ENCODE peak calls at places on chromosomes 3 and 15, in four cellular contexts. One of them, this sample, is unnamed.

GRCh38 chr15:25883860-25884259 is 20.7 kb upstream of the ATP10A start:
- DNase-seq in SK-N-SH: no peak
- DNase-seq in K562: no peak
- DNase-seq in GM12878: no peak
- DNase-seq in this sample: no peak

GRCh38 chr3:114093001-114093350 is 36.4 kb downstream of the QTRT2 start:
- DNase-seq in SK-N-SH: no peak
- DNase-seq in K562: no peak
- DNase-seq in GM12878: no peak
- DNase-seq in this sample: no peak

GRCh38 chr3:148730676-148731075 is 33.0 kb downstream of the AGTR1 start:
- DNase-seq in SK-N-SH: no peak
- DNase-seq in K562: no peak
- DNase-seq in GM12878: no peak
- DNase-seq in this sample: no peak

GRCh38 chr3:128149632-128150031 is 3.6 kb upstream of the EEFSEC start:
- DNase-seq in SK-N-SH: no peak
- DNase-seq in K562: no peak
- DNase-seq in GM12878: no peak
- DNase-seq in this sample: no peak

GRCh38 chr15:93265046-93265658 is 176.1 kb upstream of the RGMA start:
- DNase-seq in SK-N-SH: no peak
- DNase-seq in K562: no peak
- DNase-seq in GM12878: no peak
- DNase-seq in this sample: no peak

GRCh38 chr3:117844676-117845075 is 1135.1 kb downstream of the TUSC7 start:
- DNase-seq in SK-N-SH: no peak
- DNase-seq in K562: no peak
- DNase-seq in GM12878: no peak
- DNase-seq in this sample: no peak

GRCh38 chr15:95600367-95600766 is 730.1 kb upstream of the NR2F2 start:
- DNase-seq in SK-N-SH: no peak
- DNase-seq in K562: no peak
- DNase-seq in GM12878: no peak
- DNase-seq in this sample: no peak

GRCh38 chr3:135760581-135760980 is 204.9 kb upstream of the PPP2R3A start:
- DNase-seq in SK-N-SH: no peak
- DNase-seq in K562: no peak
- DNase-seq in GM12878: no peak
- DNase-seq in this sample: no peak

GRCh38 chr15:65611888-65612615 is 1.1 kb upstream of the INTS14 start:
- DNase-seq in SK-N-SH: no peak
- DNase-seq in K562: peak
- DNase-seq in GM12878: no peak
- DNase-seq in this sample: no peak

GRCh38 chr3:43629741-43630140 is 7.9 kb upstream of the ANO10 start:
- DNase-seq in SK-N-SH: no peak
- DNase-seq in K562: no peak
- DNase-seq in GM12878: no peak
- DNase-seq in this sample: no peak

GRCh38 chr3:197761784-197762183 is 12.1 kb downstream of the FYTTD1 start:
- DNase-seq in SK-N-SH: no peak
- DNase-seq in K562: no peak
- DNase-seq in GM12878: no peak
- DNase-seq in this sample: no peak

GRCh38 chr3:144053121-144053520 is 81.5 kb downstream of the DIPK2A start:
- DNase-seq in SK-N-SH: no peak
- DNase-seq in K562: no peak
- DNase-seq in GM12878: no peak
- DNase-seq in this sample: no peak

GRCh38 chr15:42324308-42324707 is 35.0 kb upstream of the CAPN3 start:
- DNase-seq in SK-N-SH: no peak
- DNase-seq in K562: no peak
- DNase-seq in GM12878: no peak
- DNase-seq in this sample: no peak

GRCh38 chr3:21484323-21485154 is 266.5 kb downstream of the ZNF385D start:
- DNase-seq in SK-N-SH: peak
- DNase-seq in K562: peak
- DNase-seq in GM12878: peak
- DNase-seq in this sample: peak

GRCh38 chr15:42932833-42933515 is 12.4 kb upstream of the TTBK2 start:
- DNase-seq in SK-N-SH: no peak
- DNase-seq in K562: no peak
- DNase-seq in GM12878: no peak
- DNase-seq in this sample: no peak

GRCh38 chr3:195574497-195575304 is 9.0 kb downstream of the APOD start:
- DNase-seq in SK-N-SH: no peak
- DNase-seq in K562: no peak
- DNase-seq in GM12878: no peak
- DNase-seq in this sample: no peak

GRCh38 chr15:28128036-28128435 is 28.9 kb upstream of the OCA2 start:
- DNase-seq in SK-N-SH: no peak
- DNase-seq in K562: no peak
- DNase-seq in GM12878: no peak
- DNase-seq in this sample: no peak
- TF ChIP-seq USF1 in SK-N-SH: no peak
- TF ChIP-seq USF1 in K562: no peak
- TF ChIP-seq USF1 in GM12878: no peak
- TF ChIP-seq USF1 in this sample: no peak

GRCh38 chr3:122546151-122546550 is 17.9 kb downstream of the PARP9 start:
- DNase-seq in SK-N-SH: no peak
- DNase-seq in K562: no peak
- DNase-seq in GM12878: no peak
- DNase-seq in this sample: no peak
- TF ChIP-seq USF1 in SK-N-SH: no peak
- TF ChIP-seq USF1 in K562: no peak
- TF ChIP-seq USF1 in GM12878: no peak
- TF ChIP-seq USF1 in this sample: no peak

GRCh38 chr3:129386984-129387383 is 41.5 kb downstream of the EFCAB12 start:
- DNase-seq in SK-N-SH: no peak
- DNase-seq in K562: no peak
- DNase-seq in GM12878: no peak
- DNase-seq in this sample: no peak

GRCh38 chr3:129379582-129380358 is 48.7 kb downstream of the EFCAB12 start:
- DNase-seq in SK-N-SH: no peak
- DNase-seq in K562: no peak
- DNase-seq in GM12878: no peak
- DNase-seq in this sample: no peak

GRCh38 chr3:129384594-129385323 is 43.7 kb downstream of the EFCAB12 start:
- DNase-seq in SK-N-SH: no peak
- DNase-seq in K562: no peak
- DNase-seq in GM12878: no peak
- DNase-seq in this sample: no peak

GRCh38 chr3:129382366-129382765 is 46.1 kb downstream of the EFCAB12 start:
- DNase-seq in SK-N-SH: no peak
- DNase-seq in K562: no peak
- DNase-seq in GM12878: no peak
- DNase-seq in this sample: no peak

DNA sequence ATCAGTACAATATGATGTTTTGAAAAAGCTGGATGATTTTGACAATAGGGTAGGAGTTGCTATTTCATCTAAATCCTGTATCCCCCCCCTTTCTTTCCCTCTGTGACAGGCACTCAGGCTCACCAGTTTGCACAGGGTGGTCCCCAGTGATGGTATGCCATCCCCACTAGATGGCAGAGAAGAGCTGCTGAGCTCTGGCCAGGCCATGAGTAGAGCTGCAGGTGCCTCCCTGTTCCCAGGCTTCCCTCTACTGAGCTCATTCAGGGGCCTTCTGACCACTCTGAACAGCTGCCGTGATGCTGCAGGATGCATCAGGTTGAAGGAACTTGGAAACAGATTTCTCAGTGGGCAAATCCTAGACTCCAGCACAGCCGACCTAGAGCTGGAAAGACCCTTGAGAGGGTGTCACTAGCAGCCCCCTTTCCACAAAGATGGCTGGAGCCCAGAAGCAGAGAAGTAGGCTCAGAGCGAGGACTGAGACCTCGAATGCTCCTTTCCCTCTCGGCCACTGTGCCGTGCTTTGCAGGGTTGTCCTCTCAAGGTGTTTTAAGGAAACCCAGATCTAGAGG is 45.1 kb downstream of the EFCAB12 start:
- DNase-seq in SK-N-SH: peak
- DNase-seq in K562: peak
- DNase-seq in GM12878: no peak
- DNase-seq in this sample: peak
- TF ChIP-seq USF1 in SK-N-SH: no peak
- TF ChIP-seq USF1 in K562: no peak
- TF ChIP-seq USF1 in GM12878: no peak
- TF ChIP-seq USF1 in this sample: no peak

DNA sequence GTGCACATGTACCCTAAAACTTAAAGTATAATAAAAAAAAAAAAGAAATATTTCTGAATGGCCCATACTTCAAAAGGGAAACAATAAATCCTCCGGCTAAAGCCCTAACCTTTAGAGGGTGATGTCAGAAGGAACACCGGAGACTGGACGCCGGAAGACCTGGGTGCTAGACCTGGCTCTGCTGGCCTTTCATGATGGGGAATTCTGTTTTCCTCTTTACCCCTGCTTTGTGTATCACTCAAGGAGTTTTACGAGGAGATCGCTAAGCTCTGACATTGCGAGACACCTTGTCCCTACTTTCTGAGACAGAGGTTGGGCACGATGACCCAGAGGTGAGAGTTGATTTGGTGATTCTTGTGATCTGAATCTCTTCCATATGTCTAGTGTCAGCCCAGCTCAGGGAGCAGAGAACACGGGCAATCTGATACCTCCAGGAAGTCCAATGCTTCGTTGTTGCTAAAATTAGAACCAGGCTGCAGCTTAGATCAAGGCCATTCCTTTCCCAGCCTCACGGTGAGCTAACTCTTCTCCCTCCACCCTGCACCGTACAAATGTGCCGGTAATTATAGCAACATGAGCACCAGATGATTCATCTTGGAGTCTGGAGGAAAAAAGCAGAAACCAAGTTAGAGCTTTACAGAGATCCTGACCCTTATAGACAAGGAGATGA is 42.0 kb upstream of the CFAP161 start:
- DNase-seq in SK-N-SH: peak
- DNase-seq in K562: peak
- DNase-seq in GM12878: no peak
- DNase-seq in this sample: no peak
- TF ChIP-seq USF1 in SK-N-SH: no peak
- TF ChIP-seq USF1 in K562: no peak
- TF ChIP-seq USF1 in GM12878: no peak
- TF ChIP-seq USF1 in this sample: no peak

GRCh38 chr3:156332304-156332703 is 211.9 kb downstream of the KCNAB1 start:
- DNase-seq in SK-N-SH: no peak
- DNase-seq in K562: no peak
- DNase-seq in GM12878: no peak
- DNase-seq in this sample: no peak
- TF ChIP-seq USF1 in SK-N-SH: no peak
- TF ChIP-seq USF1 in K562: no peak
- TF ChIP-seq USF1 in GM12878: no peak
- TF ChIP-seq USF1 in this sample: no peak

DNA sequence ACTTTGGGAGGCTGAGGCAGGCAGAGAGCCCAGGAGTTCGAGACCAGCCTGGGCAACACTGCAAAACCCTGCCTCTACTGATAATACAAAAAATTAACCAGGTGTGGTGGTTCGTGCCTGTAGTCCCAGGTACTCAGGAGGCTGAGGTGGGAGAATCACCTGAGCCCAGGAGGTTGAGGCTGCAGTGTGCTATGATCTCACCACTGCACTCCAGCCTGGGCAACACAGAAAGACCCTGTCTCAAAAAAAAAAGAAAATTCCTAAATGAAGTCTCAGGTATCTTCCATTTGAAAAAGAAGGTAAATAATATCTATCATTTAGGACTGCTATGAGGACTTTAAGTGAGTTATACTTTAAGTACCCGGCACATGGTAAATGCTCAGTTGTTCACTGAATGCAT is 2.9 kb downstream of the SMARCC1 start:
- DNase-seq in SK-N-SH: no peak
- DNase-seq in K562: no peak
- DNase-seq in GM12878: no peak
- DNase-seq in this sample: no peak
- TF ChIP-seq USF1 in SK-N-SH: no peak
- TF ChIP-seq USF1 in K562: no peak
- TF ChIP-seq USF1 in GM12878: no peak
- TF ChIP-seq USF1 in this sample: no peak

This sample was measured in WTC11.